ENCODE peak calls at places on chromosomes 5 and 9, in seven cellular contexts. Y is bronchial epithelial cell; S is GM12878; U is effector memory CD8-positive, alpha-beta T cell; B is NCI-H1436 treated with DMSO at 0.1 percent for 48 hours; J is hippocampal formation; A is dorsolateral prefrontal cortex. D is an unnamed sample.

GRCh38 chr9:96008502-96009222 is 133.2 kb downstream of the ERCC6L2 start:
- DNase-seq in Y (peak), U (no peak), A (no peak), S (no peak), B (no peak), J (no peak), D (no peak)

GRCh38 chr9:97615439-97616072 is 17.6 kb downstream of the TSTD2 start:
- DNase-seq in B (peak), Y (peak), S (no peak), U (peak), J (peak), A (no peak), D (peak)

GRCh38 chr9:4575997-4576396 is 85.7 kb downstream of the SLC1A1 start:
- DNase-seq in J (no peak), B (no peak), A (no peak), Y (no peak), S (no peak), U (no peak), D (no peak)

GRCh38 chr5:95715799-95716461 is 15.2 kb upstream of the RHOBTB3 start:
- DNase-seq in B (no peak), S (no peak), U (no peak), A (no peak), Y (peak), J (no peak), D (no peak)

GRCh38 chr5:91271999-91272398 is 111.1 kb downstream of the ARRDC3 start:
- DNase-seq in S (peak), U (no peak), A (no peak), B (no peak), J (no peak), Y (no peak), D (no peak)

GRCh38 chr9:131554865-131555351 is 9.6 kb downstream of the PRRT1B start:
- DNase-seq in J (no peak), A (no peak), Y (no peak), S (no peak), U (no peak), B (no peak), D (no peak)

GRCh38 chr9:98222885-98223640 is 30.6 kb upstream of the CORO2A start:
- DNase-seq in A (no peak), Y (peak), B (no peak), U (no peak), S (no peak), J (no peak), D (no peak)

GRCh38 chr5:35971186-35971877 is 19.9 kb downstream of the UGT3A1 start:
- DNase-seq in A (no peak), U (no peak), Y (no peak), B (no peak), S (no peak), J (no peak), D (no peak)

GRCh38 chr5:144404021-144404420 is 233.3 kb downstream of the KCTD16 start:
- DNase-seq in B (no peak), S (no peak), J (no peak), U (no peak), A (no peak), Y (no peak), D (no peak)

GRCh38 chr5:181245427-181246275 is 1.9 kb upstream of the RACK1 start:
- DNase-seq in A (no peak), B (no peak), Y (no peak), S (no peak), U (no peak), J (no peak), D (no peak)

GRCh38 chr5:102845041-102845440 is 89.9 kb downstream of the PAM start:
- DNase-seq in S (no peak), U (no peak), Y (no peak), B (no peak), J (no peak), A (no peak), D (no peak)

GRCh38 chr5:111254613-111255012 is 30.4 kb downstream of the CAMK4 start:
- DNase-seq in U (peak), B (peak), A (no peak), Y (no peak), J (no peak), S (peak), D (no peak)

GRCh38 chr9:107653263-107653821 is 163.8 kb upstream of the KLF4 start:
- DNase-seq in Y (no peak), U (no peak), S (no peak), J (no peak), B (peak), A (no peak), D (no peak)

GRCh38 chr5:10220253-10220652 is 29.4 kb downstream of the ATPSCKMT start:
- DNase-seq in S (no peak), U (no peak), A (peak), Y (no peak), B (no peak), J (peak), D (no peak)

GRCh38 chr9:14043491-14043890 is 270.4 kb downstream of the NFIB start:
- DNase-seq in J (no peak), Y (peak), B (no peak), U (no peak), S (no peak), A (no peak), D (no peak)

GRCh38 chr5:134552301-134552700 is 26.8 kb downstream of the JADE2 start:
- DNase-seq in Y (peak), U (no peak), A (no peak), B (no peak), J (no peak), S (no peak), D (peak)

GRCh38 chr9:6630502-6631206 is 14.9 kb downstream of the GLDC start:
- DNase-seq in A (no peak), S (peak), B (no peak), Y (no peak), J (no peak), U (no peak), D (no peak)

GRCh38 chr5:14959443-14960119 is 88.0 kb upstream of the ANKH start:
- DNase-seq in B (no peak), Y (peak), J (no peak), U (no peak), A (no peak), S (no peak), D (no peak)

GRCh38 chr5:172860520-172861443 is 26.7 kb downstream of the ERGIC1 start:
- DNase-seq in J (peak), Y (peak), S (no peak), U (no peak), B (no peak), A (peak), D (no peak)

GRCh38 chr5:15555176-15555575 is 55.2 kb downstream of the FBXL7 start:
- DNase-seq in Y (no peak), A (no peak), U (no peak), S (no peak), B (no peak), J (no peak), D (no peak)

GRCh38 chr5:148386041-148386440 is 2.3 kb downstream of the FBXO38 start:
- DNase-seq in S (no peak), J (no peak), A (no peak), U (no peak), Y (no peak), B (no peak), D (no peak)

GRCh38 chr5:175813943-175814630 is 57.3 kb upstream of the CPLX2 start:
- DNase-seq in Y (peak), U (no peak), B (no peak), A (no peak), S (no peak), J (no peak), D (no peak)

GRCh38 chr9:28032178-28032532 is 458.9 kb upstream of the C9orf72 start:
- DNase-seq in S (no peak), J (no peak), U (no peak), Y (peak), B (no peak), A (no peak), D (no peak)

GRCh38 chr5:64838803-64839202 is 70.1 kb downstream of the CWC27 start:
- DNase-seq in Y (peak), S (no peak), A (no peak), U (no peak), J (no peak), B (no peak), D (no peak)

GRCh38 chr5:170745481-170746061 is 38.0 kb upstream of the GABRP start:
- DNase-seq in S (no peak), J (no peak), B (no peak), U (no peak), A (no peak), Y (no peak), D (no peak)

GRCh38 chr9:4983541-4984165 is 1.4 kb upstream of the JAK2 start:
- DNase-seq in Y (peak), U (no peak), S (no peak), J (no peak), A (no peak), B (no peak), D (no peak)

GRCh38 chr5:122162100-122162499 is 32.8 kb downstream of the ZNF474 start:
- DNase-seq in B (no peak), S (no peak), A (no peak), Y (no peak), J (no peak), U (no peak), D (no peak)

GRCh38 chr5:149019562-149020140 is 43.2 kb downstream of the SH3TC2 start:
- DNase-seq in U (no peak), B (no peak), S (no peak), Y (no peak), J (no peak), A (no peak), D (no peak)

GRCh38 chr9:126406075-126406675 is 79.5 kb downstream of the MVB12B start:
- DNase-seq in Y (no peak), A (no peak), U (no peak), J (no peak), B (no peak), S (no peak), D (no peak)

GRCh38 chr5:134406390-134406789 is 5.3 kb downstream of the CDKN2AIPNL start:
- DNase-seq in A (no peak), J (no peak), B (no peak), Y (peak), S (no peak), U (no peak), D (no peak)

GRCh38 chr5:399296-400281 is 43.4 kb upstream of the EXOC3 start:
- DNase-seq in S (peak), Y (no peak), B (peak), J (no peak), U (no peak), A (no peak), D (peak)